ENCODE peak calls at places on chromosome X, in five cellular contexts. W, D, B, R and M are unnamed samples.

GRCh38 chrX:52425710-52426245 is 57.0 kb downstream of the XAGE2 start:
- DNase-seq in D (no peak), B (peak), R (no peak), W (no peak), M (no peak)

GRCh38 chrX:44253573-44253942 is 89.9 kb downstream of the EFHC2 start:
- DNase-seq in D (no peak), W (no peak), R (no peak), B (no peak), M (no peak)

GRCh38 chrX:5708209-5708608 is 520.5 kb downstream of the NLGN4X start:
- DNase-seq in B (no peak), W (no peak), D (no peak), R (no peak), M (no peak)

GRCh38 chrX:129877401-129877800 is 28.6 kb upstream of the UTP14A start:
- DNase-seq in D (no peak), R (no peak), W (no peak), B (peak), M (no peak)

GRCh38 chrX:71545364-71545763 is 12.5 kb downstream of the OGT start:
- DNase-seq in R (no peak), D (no peak), W (no peak), B (no peak), M (no peak)

GRCh38 chrX:48960291-48960690 is 2.9 kb upstream of the OTUD5 start:
- DNase-seq in W (no peak), B (no peak), R (no peak), D (no peak), M (no peak)

GRCh38 chrX:54484666-54485065 is 11.4 kb downstream of the FGD1 start:
- DNase-seq in B (no peak), D (peak), R (no peak), W (no peak), M (no peak)

GRCh38 chrX:30627818-30628652 is 25.2 kb upstream of the GK start:
- DNase-seq in D (no peak), W (no peak), B (no peak), R (no peak), M (no peak)

GRCh38 chrX:9538544-9539045 is 73.7 kb downstream of the TBL1X start:
- DNase-seq in B (peak), R (no peak), W (no peak), D (no peak), M (no peak)

GRCh38 chrX:103063918-103064434 is at the start of gene BEX1:
- DNase-seq in W (no peak), B (peak), D (peak), R (no peak), M (no peak)